ENCODE peak calls at places on chromosomes 4 and X, in nine cellular contexts. One of them, this sample, is unnamed. For H3K4me1, the result is how much of the 10 kb centered on the place peaks cover.

GRCh38 chr4:6548201-6548881 is 26.6 kb upstream of the MAN2B2 start:
- DNase-seq in left lung: no peak
- DNase-seq in astrocyte: no peak
- DNase-seq in A549: peak
- DNase-seq in upper lobe of right lung: no peak
- DNase-seq in CD4-positive, alpha-beta memory T cell: no peak
- DNase-seq in IMR-90: peak
- DNase-seq in adipocyte: peak
- DNase-seq in aorta: no peak
- DNase-seq in this sample: no peak

GRCh38 chrX:9670136-9670905 is 95.3 kb downstream of the GPR143 start:
- DNase-seq in A549: no peak
- DNase-seq in aorta: no peak
- DNase-seq in upper lobe of right lung: no peak
- DNase-seq in adipocyte: peak
- DNase-seq in IMR-90: peak
- DNase-seq in CD4-positive, alpha-beta memory T cell: no peak
- DNase-seq in astrocyte: peak
- DNase-seq in left lung: no peak
- DNase-seq in this sample: no peak

GRCh38 chr4:123836919-123837605 is 440.5 kb downstream of the SPRY1 start:
- DNase-seq in upper lobe of right lung: no peak
- DNase-seq in IMR-90: peak
- DNase-seq in adipocyte: no peak
- DNase-seq in aorta: no peak
- DNase-seq in A549: no peak
- DNase-seq in CD4-positive, alpha-beta memory T cell: no peak
- DNase-seq in astrocyte: peak
- DNase-seq in left lung: no peak
- DNase-seq in this sample: no peak

GRCh38 chr4:176001171-176002006 is 64.3 kb upstream of the WDR17 start:
- DNase-seq in IMR-90: peak
- DNase-seq in CD4-positive, alpha-beta memory T cell: no peak
- DNase-seq in left lung: peak
- DNase-seq in astrocyte: peak
- DNase-seq in adipocyte: peak
- DNase-seq in aorta: no peak
- DNase-seq in upper lobe of right lung: peak
- DNase-seq in A549: peak
- DNase-seq in this sample: peak

GRCh38 chrX:15751160-15751819 is 13.2 kb downstream of the CA5B start:
- DNase-seq in adipocyte: peak
- DNase-seq in IMR-90: peak
- DNase-seq in astrocyte: peak
- DNase-seq in left lung: no peak
- DNase-seq in aorta: no peak
- DNase-seq in CD4-positive, alpha-beta memory T cell: peak
- DNase-seq in A549: no peak
- DNase-seq in upper lobe of right lung: no peak
- DNase-seq in this sample: no peak

GRCh38 chr4:48877827-48878535 is 28.6 kb downstream of the OCIAD2 start:
- DNase-seq in CD4-positive, alpha-beta memory T cell: no peak
- DNase-seq in IMR-90: no peak
- DNase-seq in aorta: no peak
- DNase-seq in adipocyte: no peak
- DNase-seq in astrocyte: no peak
- DNase-seq in upper lobe of right lung: no peak
- DNase-seq in left lung: no peak
- DNase-seq in A549: no peak
- DNase-seq in this sample: peak

GRCh38 chrX:18906286-18906685 is 77.6 kb downstream of the PHKA2 start:
- DNase-seq in IMR-90: no peak
- DNase-seq in upper lobe of right lung: no peak
- DNase-seq in A549: no peak
- DNase-seq in astrocyte: no peak
- DNase-seq in left lung: no peak
- DNase-seq in adipocyte: no peak
- DNase-seq in aorta: no peak
- DNase-seq in CD4-positive, alpha-beta memory T cell: no peak
- DNase-seq in this sample: no peak

GRCh38 chr4:136687118-136687517 is 845.2 kb downstream of the PCDH18 start:
- DNase-seq in left lung: no peak
- DNase-seq in A549: no peak
- DNase-seq in adipocyte: no peak
- DNase-seq in IMR-90: no peak
- DNase-seq in upper lobe of right lung: no peak
- DNase-seq in astrocyte: no peak
- DNase-seq in CD4-positive, alpha-beta memory T cell: no peak
- DNase-seq in aorta: no peak
- DNase-seq in this sample: no peak

GRCh38 chr4:159552979-159553768 is 450.3 kb downstream of the RAPGEF2 start:
- DNase-seq in IMR-90: no peak
- DNase-seq in CD4-positive, alpha-beta memory T cell: no peak
- DNase-seq in upper lobe of right lung: no peak
- DNase-seq in A549: no peak
- DNase-seq in aorta: no peak
- DNase-seq in adipocyte: no peak
- DNase-seq in astrocyte: no peak
- DNase-seq in left lung: no peak
- DNase-seq in this sample: no peak

GRCh38 chr4:184811484-184812180 is 14.1 kb downstream of the ACSL1 start:
- DNase-seq in A549: no peak
- DNase-seq in adipocyte: no peak
- DNase-seq in upper lobe of right lung: no peak
- DNase-seq in aorta: no peak
- DNase-seq in CD4-positive, alpha-beta memory T cell: no peak
- DNase-seq in IMR-90: no peak
- DNase-seq in left lung: no peak
- DNase-seq in astrocyte: no peak
- DNase-seq in this sample: no peak
- H3K4me1 ChIP-seq in A549: half or more
- H3K4me1 ChIP-seq in adipocyte: half or more
- H3K4me1 ChIP-seq in upper lobe of right lung: half or more
- H3K4me1 ChIP-seq in aorta: under half
- H3K4me1 ChIP-seq in CD4-positive, alpha-beta memory T cell: under half
- H3K4me1 ChIP-seq in IMR-90: under half
- H3K4me1 ChIP-seq in left lung: under half
- H3K4me1 ChIP-seq in astrocyte: under half
- H3K4me1 ChIP-seq in this sample: under half

GRCh38 chr4:102817613-102818268 is 9.6 kb downstream of the UBE2D3 start:
- DNase-seq in aorta: no peak
- DNase-seq in CD4-positive, alpha-beta memory T cell: no peak
- DNase-seq in left lung: no peak
- DNase-seq in A549: no peak
- DNase-seq in adipocyte: no peak
- DNase-seq in upper lobe of right lung: no peak
- DNase-seq in astrocyte: no peak
- DNase-seq in IMR-90: no peak
- DNase-seq in this sample: no peak
- H3K4me1 ChIP-seq in aorta: under half
- H3K4me1 ChIP-seq in CD4-positive, alpha-beta memory T cell: half or more
- H3K4me1 ChIP-seq in left lung: half or more
- H3K4me1 ChIP-seq in A549: half or more
- H3K4me1 ChIP-seq in adipocyte: half or more
- H3K4me1 ChIP-seq in upper lobe of right lung: half or more
- H3K4me1 ChIP-seq in astrocyte: under half
- H3K4me1 ChIP-seq in IMR-90: under half
- H3K4me1 ChIP-seq in this sample: half or more

DNA sequence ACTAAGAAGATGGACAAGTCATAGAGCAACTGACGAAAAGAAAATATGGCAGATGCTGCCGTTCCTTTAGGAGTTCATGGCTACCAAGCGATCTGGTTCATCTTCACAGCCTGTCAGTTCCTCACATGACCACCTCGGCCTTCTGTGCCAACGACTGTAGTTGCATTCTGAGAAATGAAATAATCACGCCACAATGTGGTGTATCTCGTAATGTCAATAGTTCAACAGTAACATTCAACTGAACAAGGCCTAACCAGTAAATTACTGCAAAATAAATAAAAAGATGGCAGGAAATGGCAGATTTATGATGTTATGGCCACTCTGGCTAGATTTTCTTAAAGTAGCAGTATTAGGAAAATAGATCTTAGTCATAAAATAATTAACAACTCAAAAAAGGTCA is 4.4 kb downstream of the GPRIN3 start:
- DNase-seq in CD4-positive, alpha-beta memory T cell: peak
- DNase-seq in adipocyte: no peak
- DNase-seq in left lung: no peak
- DNase-seq in astrocyte: no peak
- DNase-seq in IMR-90: no peak
- DNase-seq in aorta: peak
- DNase-seq in upper lobe of right lung: peak
- DNase-seq in A549: no peak
- DNase-seq in this sample: no peak
- H3K4me1 ChIP-seq in CD4-positive, alpha-beta memory T cell: half or more
- H3K4me1 ChIP-seq in adipocyte: under half
- H3K4me1 ChIP-seq in left lung: under half
- H3K4me1 ChIP-seq in astrocyte: under half
- H3K4me1 ChIP-seq in IMR-90: under half
- H3K4me1 ChIP-seq in aorta: under half
- H3K4me1 ChIP-seq in upper lobe of right lung: under half
- H3K4me1 ChIP-seq in A549: under half
- H3K4me1 ChIP-seq in this sample: under half

GRCh38 chr4:186189656-186190055 is 1.7 kb upstream of the CYP4V2 start:
- DNase-seq in astrocyte: no peak
- DNase-seq in adipocyte: no peak
- DNase-seq in left lung: no peak
- DNase-seq in upper lobe of right lung: no peak
- DNase-seq in A549: no peak
- DNase-seq in aorta: no peak
- DNase-seq in IMR-90: no peak
- DNase-seq in CD4-positive, alpha-beta memory T cell: no peak
- DNase-seq in this sample: no peak
- H3K4me1 ChIP-seq in astrocyte: under half
- H3K4me1 ChIP-seq in adipocyte: under half
- H3K4me1 ChIP-seq in left lung: under half
- H3K4me1 ChIP-seq in upper lobe of right lung: under half
- H3K4me1 ChIP-seq in A549: under half
- H3K4me1 ChIP-seq in aorta: under half
- H3K4me1 ChIP-seq in IMR-90: under half
- H3K4me1 ChIP-seq in CD4-positive, alpha-beta memory T cell: under half
- H3K4me1 ChIP-seq in this sample: under half

DNA sequence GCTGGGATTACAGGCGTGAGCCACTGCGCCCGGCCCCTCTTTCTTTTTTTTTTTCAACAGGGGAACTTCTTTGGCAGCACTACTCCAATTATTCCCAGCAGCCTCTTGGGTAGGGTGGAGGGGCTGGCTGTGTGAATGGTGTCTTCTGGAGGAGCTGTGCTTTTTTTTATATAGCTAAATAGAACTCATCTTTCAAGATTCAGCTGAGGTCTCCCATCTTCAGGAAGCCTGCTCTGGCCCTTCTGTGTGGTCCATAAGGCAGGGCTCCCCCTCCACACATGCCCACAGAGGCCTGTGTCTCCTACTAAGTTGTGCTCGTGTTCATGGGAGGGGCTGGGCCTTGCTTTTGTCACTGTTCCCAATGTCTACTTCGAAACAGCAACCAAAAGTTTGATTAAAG is 116.8 kb downstream of the AFAP1 start:
- DNase-seq in A549: no peak
- DNase-seq in adipocyte: no peak
- DNase-seq in aorta: no peak
- DNase-seq in IMR-90: no peak
- DNase-seq in astrocyte: no peak
- DNase-seq in upper lobe of right lung: no peak
- DNase-seq in left lung: no peak
- DNase-seq in CD4-positive, alpha-beta memory T cell: no peak
- DNase-seq in this sample: no peak
- H3K4me1 ChIP-seq in A549: half or more
- H3K4me1 ChIP-seq in adipocyte: under half
- H3K4me1 ChIP-seq in aorta: under half
- H3K4me1 ChIP-seq in IMR-90: under half
- H3K4me1 ChIP-seq in astrocyte: under half
- H3K4me1 ChIP-seq in upper lobe of right lung: under half
- H3K4me1 ChIP-seq in left lung: under half
- H3K4me1 ChIP-seq in CD4-positive, alpha-beta memory T cell: under half
- H3K4me1 ChIP-seq in this sample: under half

GRCh38 chr4:143403551-143403816 is 66.8 kb downstream of the GAB1 start:
- DNase-seq in upper lobe of right lung: no peak
- DNase-seq in astrocyte: no peak
- DNase-seq in adipocyte: no peak
- DNase-seq in A549: no peak
- DNase-seq in IMR-90: no peak
- DNase-seq in aorta: no peak
- DNase-seq in CD4-positive, alpha-beta memory T cell: no peak
- DNase-seq in left lung: no peak
- DNase-seq in this sample: no peak

GRCh38 chr4:143404555-143404954 is 67.9 kb downstream of the GAB1 start:
- DNase-seq in adipocyte: no peak
- DNase-seq in left lung: no peak
- DNase-seq in astrocyte: no peak
- DNase-seq in upper lobe of right lung: no peak
- DNase-seq in A549: no peak
- DNase-seq in CD4-positive, alpha-beta memory T cell: no peak
- DNase-seq in aorta: no peak
- DNase-seq in IMR-90: no peak
- DNase-seq in this sample: no peak

GRCh38 chr4:143400082-143400481 is 63.4 kb downstream of the GAB1 start:
- DNase-seq in adipocyte: no peak
- DNase-seq in CD4-positive, alpha-beta memory T cell: no peak
- DNase-seq in astrocyte: no peak
- DNase-seq in upper lobe of right lung: no peak
- DNase-seq in aorta: no peak
- DNase-seq in A549: no peak
- DNase-seq in IMR-90: no peak
- DNase-seq in left lung: no peak
- DNase-seq in this sample: no peak

GRCh38 chr4:143405197-143405730 is 68.6 kb downstream of the GAB1 start:
- DNase-seq in upper lobe of right lung: no peak
- DNase-seq in left lung: no peak
- DNase-seq in CD4-positive, alpha-beta memory T cell: no peak
- DNase-seq in A549: no peak
- DNase-seq in IMR-90: no peak
- DNase-seq in astrocyte: no peak
- DNase-seq in aorta: no peak
- DNase-seq in adipocyte: no peak
- DNase-seq in this sample: no peak

DNA sequence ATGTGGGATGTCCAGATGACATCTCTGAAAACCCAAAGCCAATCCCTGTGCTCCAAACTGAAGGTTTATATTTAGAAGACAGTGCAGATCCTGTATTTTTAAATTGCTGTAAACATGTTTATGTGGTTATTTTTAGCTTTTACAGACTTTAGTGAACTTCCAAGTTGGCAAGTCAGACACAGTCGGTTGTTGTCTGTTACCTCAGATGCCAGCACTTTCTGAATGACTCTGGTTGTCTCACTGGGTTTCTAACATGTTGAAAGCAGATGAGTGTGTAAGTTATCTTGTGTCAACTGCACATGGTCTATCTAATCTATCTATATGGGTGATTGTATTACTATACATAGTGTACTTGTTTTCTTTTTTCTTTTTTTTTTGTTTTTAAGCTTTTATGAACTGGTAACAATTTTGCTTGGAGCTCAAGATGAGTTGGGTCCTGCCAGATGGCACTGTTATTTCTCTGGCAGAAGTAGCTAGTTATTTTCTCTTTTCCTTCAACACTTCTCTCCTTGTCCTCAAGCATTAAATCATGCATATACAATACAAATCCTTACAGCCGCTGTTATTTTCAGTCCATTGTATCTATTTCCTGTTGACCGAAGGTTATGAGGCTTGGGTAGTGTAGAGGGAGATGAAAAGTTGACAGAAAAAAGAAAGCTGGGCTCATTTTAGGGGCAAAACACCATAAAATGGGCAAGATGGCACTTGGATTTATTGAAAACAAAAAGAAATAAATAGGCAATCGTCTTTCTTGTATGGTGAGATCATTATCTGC is 66.3 kb downstream of the GAB1 start:
- DNase-seq in astrocyte: no peak
- DNase-seq in upper lobe of right lung: no peak
- DNase-seq in IMR-90: no peak
- DNase-seq in left lung: no peak
- DNase-seq in aorta: no peak
- DNase-seq in A549: no peak
- DNase-seq in adipocyte: no peak
- DNase-seq in CD4-positive, alpha-beta memory T cell: no peak
- DNase-seq in this sample: no peak
- H3K4me1 ChIP-seq in astrocyte: under half
- H3K4me1 ChIP-seq in upper lobe of right lung: half or more
- H3K4me1 ChIP-seq in IMR-90: under half
- H3K4me1 ChIP-seq in left lung: under half
- H3K4me1 ChIP-seq in aorta: under half
- H3K4me1 ChIP-seq in A549: under half
- H3K4me1 ChIP-seq in adipocyte: half or more
- H3K4me1 ChIP-seq in CD4-positive, alpha-beta memory T cell: under half
- H3K4me1 ChIP-seq in this sample: under half

This sample was measured in foreskin keratinocyte.